ENCODE peak calls at places on chromosomes 11 and 22, in nine cellular contexts. One of them, this sample, is unnamed.

GRCh38 chr11:93528252-93528651 is 14.9 kb downstream of the SMCO4 start:
- DNase-seq in NCI-H1092 treated with DMSO at 0.1 percent for 48 hours: no peak
- DNase-seq in amygdala: no peak
- DNase-seq in sciatic nerve: no peak
- DNase-seq in CD8-positive, alpha-beta memory T cell: no peak
- DNase-seq in NCI-H1105 treated with DMSO at 0.1 percent for 48 hours: no peak
- DNase-seq in T follicular helper cell: no peak
- DNase-seq in H54: no peak
- DNase-seq in NCI-H748 treated with DMSO at 0.1 percent for 48 hours: no peak
- DNase-seq in this sample: no peak

GRCh38 chr22:36184433-36185035 is 17.1 kb downstream of the APOL4 start:
- DNase-seq in H54: no peak
- DNase-seq in sciatic nerve: no peak
- DNase-seq in NCI-H1105 treated with DMSO at 0.1 percent for 48 hours: no peak
- DNase-seq in NCI-H748 treated with DMSO at 0.1 percent for 48 hours: no peak
- DNase-seq in NCI-H1092 treated with DMSO at 0.1 percent for 48 hours: no peak
- DNase-seq in amygdala: peak
- DNase-seq in T follicular helper cell: no peak
- DNase-seq in CD8-positive, alpha-beta memory T cell: no peak
- DNase-seq in this sample: no peak

GRCh38 chr11:61917357-61918109 is at the start of gene RAB3IL1:
- DNase-seq in NCI-H1105 treated with DMSO at 0.1 percent for 48 hours: no peak
- DNase-seq in H54: peak
- DNase-seq in amygdala: no peak
- DNase-seq in sciatic nerve: peak
- DNase-seq in CD8-positive, alpha-beta memory T cell: no peak
- DNase-seq in NCI-H748 treated with DMSO at 0.1 percent for 48 hours: no peak
- DNase-seq in NCI-H1092 treated with DMSO at 0.1 percent for 48 hours: no peak
- DNase-seq in T follicular helper cell: no peak
- DNase-seq in this sample: no peak

GRCh38 chr11:50174189-50174588 is 141.5 kb downstream of the OR4C45 start:
- DNase-seq in NCI-H1092 treated with DMSO at 0.1 percent for 48 hours: no peak
- DNase-seq in NCI-H748 treated with DMSO at 0.1 percent for 48 hours: no peak
- DNase-seq in T follicular helper cell: no peak
- DNase-seq in sciatic nerve: no peak
- DNase-seq in H54: no peak
- DNase-seq in CD8-positive, alpha-beta memory T cell: no peak
- DNase-seq in NCI-H1105 treated with DMSO at 0.1 percent for 48 hours: peak
- DNase-seq in amygdala: no peak
- DNase-seq in this sample: no peak

GRCh38 chr11:15965562-15966250 is 390.6 kb downstream of the SOX6 start:
- DNase-seq in T follicular helper cell: no peak
- DNase-seq in NCI-H1092 treated with DMSO at 0.1 percent for 48 hours: no peak
- DNase-seq in sciatic nerve: no peak
- DNase-seq in NCI-H748 treated with DMSO at 0.1 percent for 48 hours: no peak
- DNase-seq in H54: no peak
- DNase-seq in CD8-positive, alpha-beta memory T cell: no peak
- DNase-seq in amygdala: no peak
- DNase-seq in NCI-H1105 treated with DMSO at 0.1 percent for 48 hours: no peak
- DNase-seq in this sample: no peak

GRCh38 chr22:24105018-24105360 is 76.3 kb upstream of the SUSD2 start:
- DNase-seq in NCI-H1105 treated with DMSO at 0.1 percent for 48 hours: no peak
- DNase-seq in sciatic nerve: no peak
- DNase-seq in amygdala: no peak
- DNase-seq in NCI-H748 treated with DMSO at 0.1 percent for 48 hours: no peak
- DNase-seq in H54: no peak
- DNase-seq in T follicular helper cell: no peak
- DNase-seq in CD8-positive, alpha-beta memory T cell: no peak
- DNase-seq in NCI-H1092 treated with DMSO at 0.1 percent for 48 hours: no peak
- DNase-seq in this sample: no peak

GRCh38 chr22:42655693-42656092 is 6.5 kb upstream of the CYB5R3 start:
- DNase-seq in amygdala: no peak
- DNase-seq in NCI-H1105 treated with DMSO at 0.1 percent for 48 hours: peak
- DNase-seq in CD8-positive, alpha-beta memory T cell: no peak
- DNase-seq in sciatic nerve: no peak
- DNase-seq in T follicular helper cell: no peak
- DNase-seq in NCI-H1092 treated with DMSO at 0.1 percent for 48 hours: no peak
- DNase-seq in NCI-H748 treated with DMSO at 0.1 percent for 48 hours: peak
- DNase-seq in H54: no peak
- DNase-seq in this sample: no peak

GRCh38 chr11:102287963-102288744 is 29.1 kb upstream of the BIRC3 start:
- DNase-seq in NCI-H748 treated with DMSO at 0.1 percent for 48 hours: peak
- DNase-seq in amygdala: no peak
- DNase-seq in NCI-H1092 treated with DMSO at 0.1 percent for 48 hours: peak
- DNase-seq in CD8-positive, alpha-beta memory T cell: peak
- DNase-seq in sciatic nerve: no peak
- DNase-seq in NCI-H1105 treated with DMSO at 0.1 percent for 48 hours: peak
- DNase-seq in H54: peak
- DNase-seq in T follicular helper cell: no peak
- DNase-seq in this sample: peak

GRCh38 chr22:19497245-19497644 is 17.5 kb downstream of the CDC45 start:
- DNase-seq in H54: no peak
- DNase-seq in T follicular helper cell: no peak
- DNase-seq in NCI-H1105 treated with DMSO at 0.1 percent for 48 hours: peak
- DNase-seq in amygdala: no peak
- DNase-seq in NCI-H1092 treated with DMSO at 0.1 percent for 48 hours: peak
- DNase-seq in NCI-H748 treated with DMSO at 0.1 percent for 48 hours: no peak
- DNase-seq in sciatic nerve: no peak
- DNase-seq in CD8-positive, alpha-beta memory T cell: no peak
- DNase-seq in this sample: no peak

GRCh38 chr11:2531277-2531986 is 86.6 kb downstream of the KCNQ1 start:
- DNase-seq in NCI-H1105 treated with DMSO at 0.1 percent for 48 hours: peak
- DNase-seq in sciatic nerve: peak
- DNase-seq in amygdala: peak
- DNase-seq in CD8-positive, alpha-beta memory T cell: peak
- DNase-seq in NCI-H748 treated with DMSO at 0.1 percent for 48 hours: peak
- DNase-seq in H54: peak
- DNase-seq in NCI-H1092 treated with DMSO at 0.1 percent for 48 hours: peak
- DNase-seq in T follicular helper cell: peak
- DNase-seq in this sample: peak

GRCh38 chr22:18005201-18005926 is 19.0 kb downstream of the MICAL3 start:
- DNase-seq in CD8-positive, alpha-beta memory T cell: no peak
- DNase-seq in H54: no peak
- DNase-seq in sciatic nerve: peak
- DNase-seq in NCI-H748 treated with DMSO at 0.1 percent for 48 hours: no peak
- DNase-seq in amygdala: no peak
- DNase-seq in T follicular helper cell: no peak
- DNase-seq in NCI-H1105 treated with DMSO at 0.1 percent for 48 hours: no peak
- DNase-seq in NCI-H1092 treated with DMSO at 0.1 percent for 48 hours: no peak
- DNase-seq in this sample: no peak